ENCODE peak calls at places on chromosome 15, in five cellular contexts. X is RWPE1, E is coronary artery, Y is cardiac muscle cell, L is heart left ventricle. B is an unnamed sample.

GRCh38 chr15:37050345-37050744 is 50.0 kb downstream of the MEIS2 start:
- DNase-seq in X (no peak), E (no peak), Y (no peak), L (no peak), B (no peak)

GRCh38 chr15:90610220-90610619 is 80.5 kb downstream of the CRTC3 start:
- DNase-seq in X (no peak), E (no peak), Y (peak; percentile 21), L (no peak), B (no peak)

GRCh38 chr15:38207591-38207990 is 45.0 kb upstream of the SPRED1 start:
- DNase-seq in X (peak; percentile 70), E (no peak), Y (no peak), L (no peak), B (no peak)

GRCh38 chr15:89489376-89489775 is 7.0 kb downstream of the RHCG start:
- DNase-seq in X (no peak), E (no peak), Y (no peak), L (no peak), B (no peak)

GRCh38 chr15:92901053-92901761 is 1.1 kb downstream of the CHD2 start:
- DNase-seq in X (no peak), E (no peak), Y (peak; percentile 50), L (no peak), B (no peak)

GRCh38 chr15:87961851-87962816 is 294.4 kb downstream of the NTRK3 start:
- DNase-seq in X (no peak), E (no peak), Y (no peak), L (no peak), B (no peak)

GRCh38 chr15:89358755-89359439 is 24.3 kb upstream of the POLG start:
- DNase-seq in X (peak; percentile 84), E (peak; percentile 80), Y (peak; percentile 78), L (peak; percentile 61), B (peak; percentile 86)

GRCh38 chr15:57235865-57236264 is 140.4 kb upstream of the CGNL1 start:
- DNase-seq in X (peak; percentile 30), E (no peak), Y (peak; percentile 81), L (no peak), B (no peak)

GRCh38 chr15:90095521-90095959 is 6.7 kb downstream of the IDH2 start:
- DNase-seq in X (no peak), E (no peak), Y (no peak), L (no peak), B (no peak)

GRCh38 chr15:31083394-31083790 is 18.1 kb downstream of the TRPM1 start:
- DNase-seq in X (no peak), E (no peak), Y (no peak), L (no peak), B (no peak)

GRCh38 chr15:69388259-69388658 is 25.9 kb upstream of the KIF23 start:
- DNase-seq in X (peak; percentile 88), E (no peak), Y (no peak), L (no peak), B (no peak)

DNA sequence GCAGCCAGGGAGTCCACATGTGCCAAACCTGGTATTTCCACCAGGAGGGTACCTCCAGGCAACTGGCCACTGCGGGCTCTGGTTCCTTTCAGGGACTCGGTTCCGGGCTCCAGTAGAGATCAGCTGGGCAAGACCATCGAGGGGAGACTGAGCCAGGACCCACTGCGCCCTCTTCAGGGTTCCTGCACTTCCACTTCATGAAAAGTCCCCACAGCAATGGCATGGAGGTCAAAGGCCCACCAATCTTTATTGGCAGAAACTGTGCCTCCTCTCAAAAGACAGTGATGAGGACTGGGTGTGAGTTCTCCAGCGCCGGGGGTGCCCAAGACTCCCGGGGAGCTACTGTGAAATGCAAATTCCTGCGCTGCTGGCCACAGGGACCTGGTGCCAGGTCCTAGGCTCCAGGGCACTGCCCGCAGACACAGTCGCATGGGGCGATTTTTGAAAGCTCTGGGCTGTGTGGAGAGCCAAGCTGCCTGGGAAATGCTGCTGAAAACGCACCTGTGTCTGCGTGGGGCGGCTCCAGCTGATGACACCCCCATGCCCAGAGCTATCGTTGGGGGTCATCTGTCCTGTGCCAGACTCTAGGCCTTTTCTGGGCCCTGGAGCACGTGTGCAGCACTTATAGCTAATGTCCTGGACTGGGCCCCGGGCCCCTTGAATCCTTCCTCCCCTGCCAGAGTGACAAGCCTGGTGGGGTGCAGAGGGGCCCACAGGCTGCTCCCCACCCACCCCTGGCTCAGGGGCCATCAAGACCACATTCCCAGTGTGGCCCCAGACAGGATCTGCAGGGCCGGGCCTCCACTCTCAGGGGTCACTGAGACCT is 144.0 kb downstream of the NSMCE3 start:
- DNase-seq in X (no peak), E (no peak), Y (no peak), L (peak; percentile 16), B (no peak)
- TF ChIP-seq CTCF in X (no peak), E (no peak), Y (no peak), L (no peak), B (no peak)

GRCh38 chr15:60835974-60836373 is 357.0 kb upstream of the ICE2 start:
- DNase-seq in X (no peak), E (no peak), Y (no peak), L (no peak), B (no peak)
- TF ChIP-seq CTCF in X (no peak), E (no peak), Y (no peak), L (no peak), B (no peak)

DNA sequence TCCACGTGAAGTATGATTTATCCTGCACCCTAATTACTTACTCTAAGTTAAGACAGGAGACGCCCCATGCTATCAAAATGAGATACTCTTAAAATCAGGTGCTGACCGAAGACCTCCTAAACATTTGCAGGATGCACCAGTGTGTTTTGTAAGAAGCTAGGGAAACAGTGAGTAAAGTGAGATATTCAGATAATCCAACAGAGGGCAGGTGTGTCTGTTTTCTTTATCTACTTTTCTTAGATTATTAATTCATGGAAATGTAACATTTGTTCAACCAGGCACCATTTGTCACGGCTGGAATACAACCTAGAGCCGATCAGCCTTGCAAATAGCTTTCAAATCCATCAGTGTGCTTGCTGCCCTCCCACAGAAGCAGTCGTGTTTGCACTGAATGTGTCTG is 202.0 kb upstream of the CHRM5 start:
- DNase-seq in X (no peak), E (no peak), Y (no peak), L (no peak), B (no peak)
- TF ChIP-seq CTCF in X (no peak), E (no peak), Y (no peak), L (no peak), B (peak; percentile 22)

GRCh38 chr15:73460662-73461061 is 17.7 kb downstream of the REC114 start:
- DNase-seq in X (no peak), E (no peak), Y (no peak), L (no peak), B (no peak)

GRCh38 chr15:73467758-73468157 is 24.8 kb downstream of the REC114 start:
- DNase-seq in X (no peak), E (no peak), Y (no peak), L (no peak), B (no peak)

GRCh38 chr15:73464602-73465001 is 21.6 kb downstream of the REC114 start:
- DNase-seq in X (no peak), E (no peak), Y (no peak), L (no peak), B (no peak)
- TF ChIP-seq CTCF in X (no peak), E (no peak), Y (peak; percentile 21), L (no peak), B (peak; percentile 60)

DNA sequence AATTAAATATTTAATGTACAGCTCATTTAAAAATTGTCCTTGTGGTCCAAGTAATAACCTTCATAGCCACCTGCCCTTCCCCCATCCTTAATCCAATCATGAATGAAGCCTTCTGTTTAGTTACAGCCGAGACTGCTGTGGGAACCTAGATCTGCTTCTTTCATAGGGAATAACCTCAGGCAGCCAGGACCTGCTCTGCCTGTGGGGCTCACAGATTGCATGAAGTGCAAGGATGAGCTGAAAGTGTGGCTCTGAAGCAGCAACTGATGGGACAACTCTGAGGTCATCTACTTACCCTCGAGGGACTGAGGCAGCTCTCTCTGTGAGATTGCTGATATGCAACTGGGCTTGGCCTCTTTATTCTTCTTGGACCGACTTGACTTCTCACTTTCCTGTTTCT is 169.8 kb downstream of the POTEB3 start:
- DNase-seq in X (no peak), E (peak; percentile 62), Y (no peak), L (no peak), B (no peak)
- TF ChIP-seq CTCF in X (no peak), E (no peak), Y (no peak), L (no peak), B (no peak)

DNA sequence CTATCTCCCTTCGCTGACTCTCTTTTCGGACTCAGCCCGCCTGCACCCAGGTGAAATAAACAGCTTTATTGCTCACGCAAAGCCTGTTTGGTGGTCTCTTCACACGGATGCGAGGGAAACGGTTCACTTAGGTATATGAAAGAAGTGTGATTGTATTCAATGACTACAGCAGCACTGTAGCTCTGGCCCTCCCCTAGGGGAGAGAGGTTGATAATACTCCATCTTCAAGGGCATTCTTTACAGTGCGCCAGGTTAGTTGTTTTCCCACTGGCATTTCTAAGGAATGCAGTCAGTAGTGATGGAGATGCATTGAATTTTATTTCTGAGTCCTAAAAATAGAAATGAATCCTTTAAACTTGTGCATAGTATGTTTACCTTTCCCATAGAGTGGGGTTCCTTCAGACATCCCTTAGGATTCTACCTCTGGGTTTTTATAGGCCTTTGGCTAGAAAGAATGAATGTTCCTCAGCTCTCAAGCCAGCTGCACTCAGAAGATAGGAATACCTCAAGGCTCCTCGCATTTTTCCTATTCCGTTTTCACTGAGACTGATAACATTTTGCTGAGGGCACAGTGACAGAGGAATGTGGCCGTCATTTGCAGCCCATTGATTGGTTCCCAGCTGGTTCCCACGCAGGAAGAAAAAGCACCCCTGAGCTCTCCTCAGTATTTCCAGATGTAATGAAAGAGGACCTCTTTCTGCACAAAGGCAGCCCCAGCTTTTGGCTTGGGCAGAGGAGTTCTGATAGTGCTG is 131.8 kb upstream of the C2CD4B start:
- DNase-seq in X (no peak), E (no peak), Y (no peak), L (no peak), B (no peak)
- TF ChIP-seq CTCF in X (no peak), E (no peak), Y (no peak), L (no peak), B (no peak)

GRCh38 chr15:45425135-45425534 is 46.8 kb upstream of the GATM start:
- DNase-seq in X (no peak), E (no peak), Y (peak; percentile 18), L (no peak), B (no peak)
- TF ChIP-seq CTCF in X (no peak), E (no peak), Y (no peak), L (no peak), B (no peak)

DNA sequence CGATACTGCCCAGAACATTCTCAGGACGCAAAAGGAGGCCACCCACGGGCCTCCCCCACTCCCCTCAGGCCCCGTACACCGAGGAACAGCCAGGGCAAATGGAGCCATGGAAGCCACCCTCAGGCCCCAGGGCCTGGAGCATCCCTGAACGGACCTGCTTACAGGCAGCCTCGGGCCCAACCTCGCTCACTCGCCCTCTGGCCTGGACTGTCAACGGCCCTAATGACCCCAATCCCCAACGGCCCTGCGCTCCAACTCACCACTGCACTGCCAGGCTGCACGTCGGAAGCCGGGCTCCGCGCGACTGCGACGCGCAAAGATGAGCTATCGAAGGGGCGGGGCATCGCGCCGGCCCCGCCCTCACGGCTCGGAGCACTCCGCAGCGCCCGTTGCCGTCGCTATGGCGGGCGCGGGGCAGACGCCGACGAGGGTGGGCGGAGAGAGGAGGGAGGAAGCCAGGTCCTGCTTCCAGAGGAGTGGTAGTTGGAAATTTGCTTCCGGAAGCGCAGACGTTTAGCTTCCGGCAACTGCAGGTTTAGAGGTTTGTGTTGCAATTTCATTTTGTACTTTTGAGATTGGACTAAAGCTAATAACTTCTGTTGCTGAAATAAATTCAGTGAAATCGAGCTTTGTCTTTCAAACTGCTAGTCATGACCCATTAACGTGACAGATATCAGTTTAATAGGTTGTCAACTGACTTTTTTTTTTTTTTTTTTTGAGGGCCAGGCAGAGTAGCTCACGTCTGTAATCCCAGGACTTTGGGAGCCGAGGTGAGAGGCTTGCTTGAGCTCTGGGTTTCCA is at the start of gene SKIC8:
- DNase-seq in X (peak; percentile 96), E (peak; percentile 94), Y (peak; percentile 97), L (peak; percentile 95), B (peak; percentile 96)
- TF ChIP-seq CTCF in X (no peak), E (no peak), Y (no peak), L (no peak), B (no peak)